ENCODE peak calls at places on chromosomes 7 and 10, in four cellular contexts. C is neural crest cell, D is uterus, H is thoracic aorta. Y is an unnamed sample.

GRCh38 chr10:26779176-26779860 is 81.4 kb downstream of the ABI1 start:
- DNase-seq in D (no peak), C (no peak), H (no peak), Y (no peak)

GRCh38 chr10:121994429-121994881 is 5.5 kb downstream of the TACC2 start:
- DNase-seq in D (peak; percentile 31), H (no peak), C (no peak), Y (no peak)

GRCh38 chr7:151033864-151034249 is 5.6 kb downstream of the ABCB8 start:
- DNase-seq in H (no peak), D (no peak), C (no peak), Y (no peak)

GRCh38 chr7:157299613-157300405 is 37.0 kb upstream of the DNAJB6 start:
- DNase-seq in H (no peak), C (no peak), D (no peak), Y (no peak)

GRCh38 chr10:71213761-71214440 is 1.5 kb downstream of the UNC5B start:
- DNase-seq in C (no peak), H (no peak), D (peak; percentile 68), Y (no peak)

GRCh38 chr10:100970076-100970913 is 991 bp downstream of the SEMA4G start:
- DNase-seq in H (no peak), D (no peak), C (no peak), Y (no peak)

GRCh38 chr10:97426776-97427570 is 982 bp downstream of the PGAM1 start:
- DNase-seq in C (no peak), D (no peak), H (no peak), Y (no peak)

GRCh38 chr7:149455175-149455950 is 5.5 kb downstream of the ZNF777 start:
- DNase-seq in H (no peak), D (no peak), C (no peak), Y (no peak)

GRCh38 chr7:37352974-37353948 is 95.4 kb downstream of the ELMO1 start:
- DNase-seq in D (no peak), H (no peak), C (no peak), Y (peak; percentile 44)

GRCh38 chr10:35422236-35422635 is 85.9 kb downstream of the CCNY start:
- DNase-seq in H (no peak), D (no peak), C (no peak), Y (no peak)

GRCh38 chr7:57876-58275 is 134.5 kb upstream of the FAM20C start:
- DNase-seq in D (no peak), C (no peak), H (no peak), Y (no peak)

GRCh38 chr10:23070819-23071218 is 24.6 kb upstream of the MSRB2 start:
- DNase-seq in D (no peak), C (no peak), H (no peak), Y (no peak)

GRCh38 chr10:24360286-24361127 is 151.6 kb downstream of the KIAA1217 start:
- DNase-seq in D (peak; percentile 40), C (peak; percentile 68), H (peak; percentile 19), Y (no peak)

GRCh38 chr7:106664343-106664742 is 3.4 kb upstream of the CCDC71L start:
- DNase-seq in H (no peak), D (no peak), C (no peak), Y (no peak)

GRCh38 chr7:152202056-152202455 is 176.6 kb downstream of the GALNT11 start:
- DNase-seq in H (no peak), C (no peak), D (no peak), Y (no peak)

DNA sequence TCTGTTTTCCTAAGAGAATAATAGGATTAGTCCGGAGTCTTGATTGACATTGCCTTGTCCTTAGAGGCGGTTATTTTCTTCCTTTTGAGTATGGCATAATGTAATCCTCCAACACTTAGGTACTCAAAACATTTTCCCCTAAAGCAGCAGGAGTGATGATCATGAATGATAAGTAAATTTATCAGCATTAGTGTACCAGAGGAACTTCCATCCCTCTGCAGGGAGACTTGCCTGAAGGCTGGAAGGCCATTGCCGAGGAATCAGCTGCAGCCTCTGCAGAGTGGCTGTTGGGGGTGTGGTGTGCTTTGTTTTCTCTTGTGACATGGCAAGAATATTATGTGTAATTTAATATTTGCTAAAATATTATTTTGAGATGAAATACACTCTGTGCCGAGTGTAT is 56.8 kb downstream of the RAB11FIP2 start:
- DNase-seq in D (no peak), H (no peak), C (no peak), Y (no peak)
- TF ChIP-seq CTCF in D (no peak), H (no peak), C (no peak), Y (no peak)

DNA sequence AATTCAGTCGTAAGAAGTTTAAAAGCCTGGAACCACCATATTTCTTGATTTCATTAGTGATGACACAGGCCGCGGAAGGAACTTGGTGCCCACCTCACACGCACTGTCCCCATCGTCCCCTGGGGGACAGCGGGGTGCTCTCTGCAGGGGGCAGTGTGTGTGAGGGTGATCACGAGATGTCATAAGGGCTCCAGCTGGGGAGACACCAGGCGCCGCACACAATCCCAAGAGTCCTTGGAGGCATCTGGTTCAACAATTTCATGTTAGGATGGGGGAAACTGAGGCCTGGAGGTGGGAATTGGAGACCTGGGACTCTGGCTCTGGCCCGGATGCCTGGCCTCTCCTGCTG is 66.4 kb downstream of the ELFN1 start:
- DNase-seq in D (no peak), H (no peak), C (no peak), Y (no peak)
- TF ChIP-seq CTCF in D (no peak), H (no peak), C (no peak), Y (no peak)

GRCh38 chr10:90437452-90437851 is 420.4 kb downstream of the HTR7 start:
- DNase-seq in C (no peak), H (no peak), D (no peak), Y (no peak)
- TF ChIP-seq CTCF in C (no peak), H (no peak), D (no peak), Y (no peak)

DNA sequence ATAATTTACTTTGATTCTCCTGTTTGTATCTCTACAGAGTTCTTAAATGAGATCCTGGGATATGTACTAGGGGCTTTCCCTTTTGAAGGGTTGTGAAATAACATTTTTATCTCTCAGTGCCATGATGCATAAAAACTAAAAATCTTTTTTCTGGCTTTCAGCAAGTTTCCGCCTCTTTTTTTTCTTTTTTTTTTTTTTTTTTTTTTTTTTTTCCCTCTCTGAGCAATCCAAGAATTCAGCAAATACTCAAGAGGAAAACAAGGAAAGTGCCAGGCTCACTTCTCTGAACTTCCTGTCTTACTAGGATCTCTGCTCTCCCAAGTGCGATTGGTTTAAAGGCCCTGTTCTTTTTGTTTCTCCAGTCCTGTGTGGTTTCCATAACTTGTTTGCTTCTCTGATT is 79.9 kb downstream of the HYCC1 start:
- DNase-seq in D (no peak), C (no peak), H (no peak), Y (no peak)
- TF ChIP-seq CTCF in D (no peak), C (no peak), H (no peak), Y (no peak)

DNA sequence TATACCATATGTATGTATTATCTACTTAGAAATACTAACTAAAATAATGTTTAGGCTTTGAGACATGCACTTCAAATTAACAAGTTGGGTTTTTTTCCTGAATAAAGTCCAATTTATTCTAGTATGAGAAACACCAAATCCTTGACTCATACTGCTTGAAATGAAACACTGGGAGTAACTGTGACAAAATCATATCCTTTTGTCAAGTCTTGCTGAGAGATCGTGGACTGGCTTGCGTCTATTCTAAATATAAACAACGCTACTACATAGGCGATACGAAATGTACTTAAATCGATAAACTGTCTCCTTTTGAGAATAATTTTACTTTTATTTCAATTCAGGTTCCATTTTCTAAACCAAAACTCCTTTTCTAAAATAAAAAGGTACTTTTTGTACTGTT is 16.3 kb downstream of the SMURF1 start:
- DNase-seq in D (no peak), H (no peak), C (no peak), Y (no peak)
- TF ChIP-seq CTCF in D (no peak), H (no peak), C (no peak), Y (no peak)